ENCODE peak calls at places on chromosomes 7 and 10, in nine cellular contexts. M is astrocyte of the spinal cord, V is ovary, J is AG04450, S is IMR-90, B is fibroblast of mammary gland, L is PC-9, A is astrocyte, R is upper lobe of left lung. G is an unnamed sample.

GRCh38 chr7:155090647-155091046 is 20.5 kb downstream of the HTR5A start:
- DNase-seq in M (no peak), V (no peak), J (no peak), S (no peak), B (no peak), L (no peak), A (no peak), R (no peak), G (no peak)

GRCh38 chr7:29177963-29178612 is 16.5 kb upstream of the CHN2 start:
- DNase-seq in M (peak), V (no peak), J (no peak), S (no peak), B (peak), L (no peak), A (peak), R (peak), G (no peak)

GRCh38 chr10:124523886-124524285 is 62.3 kb downstream of the LHPP start:
- DNase-seq in M (no peak), V (no peak), J (no peak), S (no peak), B (no peak), L (no peak), A (peak), R (no peak), G (no peak)

GRCh38 chr7:134962270-134962669 is 24.0 kb upstream of the AGBL3 start:
- DNase-seq in M (no peak), V (no peak), J (no peak), S (no peak), B (peak), L (no peak), A (no peak), R (no peak), G (no peak)

GRCh38 chr10:4885142-4885541 is 59.1 kb downstream of the AKR1E2 start:
- DNase-seq in M (no peak), V (no peak), J (no peak), S (no peak), B (no peak), L (no peak), A (no peak), R (no peak), G (no peak)

GRCh38 chr10:68137174-68137573 is 27.9 kb downstream of the MYPN start:
- DNase-seq in M (peak), V (no peak), J (no peak), S (peak), B (peak), L (no peak), A (no peak), R (no peak), G (peak)

GRCh38 chr7:76191783-76192240 is 9.9 kb upstream of the SRRM3 start:
- DNase-seq in M (peak), V (no peak), J (no peak), S (peak), B (peak), L (peak), A (peak), R (no peak), G (peak)

GRCh38 chr7:25180946-25181345 is 47.3 kb downstream of the NPVF start:
- DNase-seq in M (no peak), V (no peak), J (no peak), S (no peak), B (peak), L (no peak), A (no peak), R (no peak), G (no peak)

GRCh38 chr7:2719007-2719406 is 31.0 kb downstream of the AMZ1 start:
- DNase-seq in M (no peak), V (no peak), J (no peak), S (no peak), B (no peak), L (peak), A (no peak), R (no peak), G (no peak)

GRCh38 chr10:72421895-72422540 is 67.3 kb upstream of the DNAJB12 start:
- DNase-seq in M (no peak), V (no peak), J (no peak), S (no peak), B (no peak), L (no peak), A (no peak), R (no peak), G (no peak)

GRCh38 chr10:94066411-94066810 is 72.7 kb downstream of the PLCE1 start:
- DNase-seq in M (peak), V (no peak), J (no peak), S (peak), B (peak), L (no peak), A (peak), R (no peak), G (peak)

GRCh38 chr7:84412161-84412969 is 217.8 kb upstream of the SEMA3A start:
- DNase-seq in M (peak), V (no peak), J (peak), S (peak), B (peak), L (peak), A (peak), R (no peak), G (peak)

GRCh38 chr10:54469587-54470323 is 331.3 kb downstream of the PCDH15 start:
- DNase-seq in M (no peak), V (no peak), J (no peak), S (no peak), B (no peak), L (no peak), A (no peak), R (no peak), G (no peak)

GRCh38 chr10:17742918-17743317 is 9.1 kb upstream of the TMEM236 start:
- DNase-seq in M (peak), V (peak), J (peak), S (peak), B (peak), L (peak), A (peak), R (peak), G (peak)

GRCh38 chr10:132387723-132388210 is 9.2 kb upstream of the PWWP2B start:
- DNase-seq in M (peak), V (peak), J (no peak), S (peak), B (peak), L (peak), A (no peak), R (peak), G (peak)

GRCh38 chr7:1842321-1843221 is 172.5 kb downstream of the ELFN1 start:
- DNase-seq in M (no peak), V (peak), J (no peak), S (peak), B (no peak), L (no peak), A (no peak), R (no peak), G (no peak)

GRCh38 chr7:155531686-155532085 is 14.7 kb downstream of the CNPY1 start:
- DNase-seq in M (no peak), V (no peak), J (no peak), S (no peak), B (no peak), L (no peak), A (no peak), R (no peak), G (no peak)

GRCh38 chr7:92448185-92448747 is 984 bp downstream of the GATAD1 start:
- DNase-seq in M (peak), V (peak), J (no peak), S (peak), B (peak), L (peak), A (peak), R (peak), G (peak)

GRCh38 chr7:74501298-74501697 is 47.6 kb downstream of the GTF2IRD1 start:
- DNase-seq in M (no peak), V (no peak), J (no peak), S (no peak), B (no peak), L (no peak), A (peak), R (peak), G (no peak)

GRCh38 chr10:104779701-104780100 is 138.6 kb downstream of the SORCS3 start:
- DNase-seq in M (no peak), V (no peak), J (no peak), S (no peak), B (no peak), L (no peak), A (no peak), R (no peak), G (no peak)

GRCh38 chr7:107891619-107892366 is 810 bp downstream of the DLD start:
- DNase-seq in M (no peak), V (no peak), J (no peak), S (peak), B (peak), L (no peak), A (peak), R (no peak), G (peak)

GRCh38 chr7:73823873-73824597 is 6.8 kb upstream of the CLDN4 start:
- DNase-seq in M (no peak), V (no peak), J (no peak), S (no peak), B (no peak), L (no peak), A (no peak), R (no peak), G (no peak)

GRCh38 chr7:158265743-158266080 is 321.9 kb downstream of the PTPRN2 start:
- DNase-seq in M (no peak), V (no peak), J (no peak), S (no peak), B (no peak), L (no peak), A (no peak), R (no peak), G (no peak)

GRCh38 chr7:117098457-117098856 is 145.2 kb downstream of the ST7 start:
- DNase-seq in M (peak), V (no peak), J (peak), S (peak), B (peak), L (no peak), A (peak), R (no peak), G (peak)

GRCh38 chr10:44929356-44930113 is 18.4 kb downstream of the TMEM72 start:
- DNase-seq in M (no peak), V (no peak), J (no peak), S (no peak), B (no peak), L (no peak), A (no peak), R (peak), G (no peak)

GRCh38 chr10:31864834-31865518 is 63.7 kb downstream of the ARHGAP12 start:
- DNase-seq in M (peak), V (no peak), J (no peak), S (peak), B (peak), L (no peak), A (no peak), R (no peak), G (peak)

GRCh38 chr7:111855842-111856227 is 293.5 kb upstream of the IMMP2L start:
- DNase-seq in M (peak), V (no peak), J (no peak), S (peak), B (peak), L (no peak), A (peak), R (no peak), G (peak)

GRCh38 chr10:76733441-76733840 is 904.2 kb downstream of the KCNMA1 start:
- DNase-seq in M (no peak), V (no peak), J (no peak), S (no peak), B (no peak), L (no peak), A (no peak), R (no peak), G (no peak)

GRCh38 chr7:142482899-142483658 is 225.2 kb upstream of the PRSS58 start:
- DNase-seq in M (peak), V (no peak), J (no peak), S (peak), B (peak), L (peak), A (no peak), R (no peak), G (peak)

GRCh38 chr7:102942181-102942882 is 29.5 kb downstream of the LRRC17 start:
- DNase-seq in M (peak), V (no peak), J (no peak), S (no peak), B (peak), L (no peak), A (no peak), R (no peak), G (peak)

GRCh38 chr7:50656141-50656895 is 91.1 kb upstream of the DDC start:
- DNase-seq in M (no peak), V (no peak), J (no peak), S (no peak), B (no peak), L (no peak), A (no peak), R (no peak), G (no peak)

GRCh38 chr10:63929826-63930467 is 408.7 kb downstream of the REEP3 start:
- DNase-seq in M (no peak), V (no peak), J (no peak), S (no peak), B (no peak), L (no peak), A (no peak), R (no peak), G (no peak)

GRCh38 chr10:63930584-63930983 is 409.4 kb downstream of the REEP3 start:
- DNase-seq in M (no peak), V (no peak), J (no peak), S (no peak), B (no peak), L (no peak), A (no peak), R (no peak), G (no peak)

GRCh38 chr10:63940277-63940972 is 419.2 kb downstream of the REEP3 start:
- DNase-seq in M (no peak), V (no peak), J (no peak), S (no peak), B (no peak), L (no peak), A (no peak), R (no peak), G (no peak)

DNA sequence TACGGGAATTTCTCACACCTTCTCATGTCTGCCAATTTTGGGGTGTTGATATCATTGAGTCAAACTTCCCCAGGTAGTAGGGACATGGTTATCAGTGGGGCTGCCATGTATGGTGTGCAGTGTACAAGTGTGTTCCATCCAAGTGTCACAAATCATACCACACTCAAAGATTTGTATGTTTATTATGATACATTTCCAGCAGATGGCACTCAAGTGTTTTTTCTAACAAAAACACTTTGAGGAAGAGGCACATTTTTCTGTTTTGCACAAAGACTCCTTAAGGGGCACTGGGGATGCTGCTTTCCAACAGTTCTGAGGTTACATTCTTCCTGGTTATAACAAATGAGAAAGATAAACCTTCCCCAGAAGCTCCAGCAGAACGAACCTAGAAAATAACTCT is 414.5 kb downstream of the REEP3 start:
- DNase-seq in M (no peak), V (no peak), J (no peak), S (no peak), B (no peak), L (no peak), A (no peak), R (no peak), G (no peak)
- TF ChIP-seq CTCF in M (no peak), V (no peak), J (no peak), S (no peak), B (no peak), L (no peak), A (no peak), R (no peak), G (no peak)

DNA sequence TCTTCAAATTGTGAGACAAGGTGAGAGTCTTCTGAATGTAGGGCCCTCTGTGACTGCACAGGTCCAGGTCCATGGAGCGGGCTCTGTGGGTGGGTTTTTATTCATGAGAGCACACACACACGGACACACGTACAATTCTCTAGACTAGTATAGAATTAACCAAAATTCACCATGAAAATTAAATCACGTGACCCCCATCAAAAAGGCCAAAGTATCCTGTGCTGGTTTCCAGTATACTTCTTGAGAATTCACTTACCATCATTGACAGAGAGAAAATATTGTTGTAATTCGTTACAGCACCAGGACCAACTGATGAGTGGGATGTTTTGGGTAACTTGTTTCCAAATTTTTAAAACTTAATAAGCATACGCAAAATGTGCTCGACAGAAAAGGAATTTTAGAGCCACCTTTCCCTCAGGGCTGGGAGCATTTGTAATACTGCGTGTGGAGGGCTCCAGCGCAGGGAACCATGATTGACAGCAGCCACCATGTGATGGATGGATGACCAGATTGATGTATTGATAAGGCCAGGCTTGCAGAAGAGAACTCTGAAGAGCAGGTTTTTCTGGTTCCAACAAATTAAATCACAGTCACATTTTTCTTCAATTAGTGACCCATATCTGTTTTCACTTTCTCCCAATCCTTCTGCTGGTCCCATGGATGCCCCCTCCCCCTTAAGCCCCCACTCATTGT is 14.9 kb upstream of the DNTT start:
- DNase-seq in M (no peak), V (no peak), J (no peak), S (no peak), B (no peak), L (no peak), A (no peak), R (no peak), G (no peak)
- H3K4me3 ChIP-seq in M (no peak), V (no peak), J (no peak), S (no peak), B (no peak), L (no peak), A (no peak), R (no peak), G (no peak)

GRCh38 chr7:140247564-140247963 is 70.8 kb upstream of the KDM7A start:
- DNase-seq in M (no peak), V (no peak), J (no peak), S (no peak), B (no peak), L (no peak), A (no peak), R (no peak), G (no peak)
- TF ChIP-seq CTCF in M (no peak), V (no peak), J (no peak), S (no peak), B (no peak), L (no peak), A (no peak), R (no peak), G (no peak)

GRCh38 chr7:434891-435486 is 84.7 kb downstream of the PDGFA start:
- DNase-seq in M (no peak), V (no peak), J (no peak), S (no peak), B (no peak), L (peak), A (no peak), R (no peak), G (no peak)
- H3K4me3 ChIP-seq in M (no peak), V (no peak), J (no peak), S (no peak), B (no peak), L (peak), A (no peak), R (no peak), G (no peak)

GRCh38 chr10:61376908-61377368 is 76.2 kb downstream of the TMEM26 start:
- DNase-seq in M (no peak), V (peak), J (no peak), S (no peak), B (no peak), L (no peak), A (no peak), R (no peak), G (no peak)

GRCh38 chr10:61376377-61376776 is 76.8 kb downstream of the TMEM26 start:
- DNase-seq in M (no peak), V (no peak), J (no peak), S (no peak), B (no peak), L (no peak), A (no peak), R (no peak), G (no peak)

GRCh38 chr10:61378865-61379264 is 74.3 kb downstream of the TMEM26 start:
- DNase-seq in M (no peak), V (no peak), J (no peak), S (no peak), B (no peak), L (no peak), A (no peak), R (no peak), G (no peak)
- TF ChIP-seq CTCF in M (no peak), V (no peak), J (no peak), S (no peak), B (no peak), L (no peak), A (no peak), R (no peak), G (no peak)

GRCh38 chr10:56357018-56357417 is 4.0 kb downstream of the ZWINT start:
- DNase-seq in M (no peak), V (no peak), J (no peak), S (no peak), B (no peak), L (no peak), A (no peak), R (no peak), G (no peak)

GRCh38 chr10:56360967-56361841 is at the start of gene ZWINT:
- DNase-seq in M (peak), V (peak), J (peak), S (peak), B (peak), L (peak), A (peak), R (peak), G (peak)

GRCh38 chr10:56360583-56360966 is 484 bp downstream of the ZWINT start:
- DNase-seq in M (no peak), V (no peak), J (no peak), S (no peak), B (no peak), L (no peak), A (no peak), R (no peak), G (no peak)

GRCh38 chr10:56359837-56360236 is 1.2 kb downstream of the ZWINT start:
- DNase-seq in M (no peak), V (no peak), J (no peak), S (no peak), B (no peak), L (no peak), A (no peak), R (no peak), G (no peak)
- H3K4me3 ChIP-seq in M (peak), V (no peak), J (peak), S (no peak), B (peak), L (peak), A (peak), R (no peak), G (peak)

DNA sequence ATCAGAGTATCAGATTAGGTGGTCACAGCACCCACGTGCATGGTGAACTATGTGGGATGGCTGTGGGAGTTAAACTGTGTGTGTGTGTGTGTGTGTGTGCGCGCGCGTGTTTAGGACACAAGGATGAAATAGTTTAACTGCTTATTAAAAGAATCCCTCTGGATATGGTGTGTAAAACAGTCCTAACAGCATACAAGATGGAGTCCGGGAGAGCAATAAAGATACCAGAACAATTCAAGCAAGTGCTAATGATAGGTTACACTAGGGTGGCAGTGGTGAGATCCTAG is 202.2 kb downstream of the IPMK start:
- DNase-seq in M (no peak), V (no peak), J (no peak), S (no peak), B (no peak), L (no peak), A (no peak), R (no peak), G (no peak)
- TF ChIP-seq CTCF in M (no peak), V (no peak), J (no peak), S (no peak), B (no peak), L (no peak), A (no peak), R (no peak), G (no peak)

GRCh38 chr7:9600974-9601373 is 1167.6 kb downstream of the NXPH1 start:
- DNase-seq in M (no peak), V (no peak), J (no peak), S (no peak), B (no peak), L (no peak), A (no peak), R (no peak), G (no peak)
- H3K4me3 ChIP-seq in M (no peak), V (no peak), J (no peak), S (no peak), B (no peak), L (no peak), A (no peak), R (no peak), G (no peak)

G was measured in fibroblast of the aortic adventitia.